ENCODE peak calls at places on chromosome 14, in four cellular contexts. M is NCI-H1694, D is right cardiac atrium, P is activated T-cell treated with anti-CD3 and anti-CD28 coated beads for 24 hours. O is an unnamed sample.

GRCh38 chr14:104296388-104297312 is 158.3 kb downstream of the KIF26A start:
- DNase-seq in M (no peak), D (peak; percentile 57), P (no peak), O (no peak)

GRCh38 chr14:24911324-24912095 is 138.4 kb downstream of the STXBP6 start:
- DNase-seq in M (no peak), D (peak; percentile 27), P (no peak), O (no peak)

GRCh38 chr14:44149597-44149996 is 357.5 kb downstream of the FSCB start:
- DNase-seq in M (peak; percentile 58), D (no peak), P (no peak), O (peak; percentile 77)

GRCh38 chr14:72666610-72667009 is 227.3 kb downstream of the DPF3 start:
- DNase-seq in M (no peak), D (no peak), P (no peak), O (no peak)

GRCh38 chr14:59333668-59334067 is 131.5 kb downstream of the GPR135 start:
- DNase-seq in M (peak; percentile 17), D (no peak), P (no peak), O (no peak)

GRCh38 chr14:89794096-89794495 is 160.4 kb downstream of the EFCAB11 start:
- DNase-seq in M (no peak), D (peak; percentile 85), P (no peak), O (no peak)

GRCh38 chr14:101736585-101736984 is 24.9 kb upstream of the PPP2R5C start:
- DNase-seq in M (no peak), D (no peak), P (no peak), O (no peak)

GRCh38 chr14:23294734-23295561 is 7.7 kb downstream of the PPP1R3E start:
- DNase-seq in M (peak; percentile 68), D (no peak), P (peak; percentile 26), O (peak; percentile 85)

GRCh38 chr14:100190126-100190525 is 30.7 kb upstream of the DEGS2 start:
- DNase-seq in M (no peak), D (no peak), P (no peak), O (no peak)

O was measured in neural progenitor cell.